ENCODE peak calls at places on chromosomes 7 and 10, in five cellular contexts. A is H1, I is HCT116, W is K562, S is GM12878. T is an unnamed sample.

GRCh38 chr7:137025469-137026175 is 157.2 kb downstream of the CHRM2 start:
- DNase-seq in A (no peak), I (no peak), W (no peak), S (no peak), T (no peak)

GRCh38 chr7:114923403-114923713 is 1.5 kb downstream of the MDFIC start:
- DNase-seq in A (no peak), I (no peak), W (no peak), S (no peak), T (no peak)

GRCh38 chr7:2116086-2116810 is 116.5 kb downstream of the MAD1L1 start:
- DNase-seq in A (no peak), I (peak; percentile 75), W (no peak), S (no peak), T (no peak)

GRCh38 chr10:133279961-133280283 is 3.3 kb upstream of the ADAM8 start:
- DNase-seq in A (no peak), I (no peak), W (no peak), S (no peak), T (no peak)

GRCh38 chr10:50511512-50512213 is 112.1 kb downstream of the SGMS1 start:
- DNase-seq in A (no peak), I (peak; percentile 47), W (peak; percentile 54), S (peak; percentile 93), T (no peak)

GRCh38 chr7:100598425-100598824 is 3.7 kb upstream of the PCOLCE start:
- DNase-seq in A (no peak), I (no peak), W (no peak), S (no peak), T (no peak)

GRCh38 chr10:77105756-77106155 is 531.9 kb downstream of the KCNMA1 start:
- DNase-seq in A (no peak), I (no peak), W (no peak), S (no peak), T (no peak)

GRCh38 chr7:28078036-28078901 is 102.3 kb downstream of the JAZF1 start:
- DNase-seq in A (no peak), I (peak; percentile 16), W (peak; percentile 44), S (no peak), T (peak; percentile 35)

GRCh38 chr7:115476666-115477065 is 553.9 kb downstream of the TFEC start:
- DNase-seq in A (no peak), I (no peak), W (no peak), S (no peak), T (no peak)

GRCh38 chr10:116120688-116121087 is 152.3 kb downstream of the GFRA1 start:
- DNase-seq in A (peak; percentile 91), I (no peak), W (peak; percentile 38), S (no peak), T (peak; percentile 27)

GRCh38 chr10:34231441-34232180 is 583.5 kb downstream of the PARD3 start:
- DNase-seq in A (no peak), I (no peak), W (no peak), S (no peak), T (no peak)

GRCh38 chr10:44352316-44353127 is 32.4 kb downstream of the CXCL12 start:
- DNase-seq in A (no peak), I (no peak), W (no peak), S (no peak), T (no peak)

GRCh38 chr7:33107136-33108066 is 1.8 kb downstream of the RP9 start:
- DNase-seq in A (peak; percentile 56), I (no peak), W (no peak), S (no peak), T (peak; percentile 56)

GRCh38 chr10:60661627-60662026 is 116.7 kb upstream of the CDK1 start:
- DNase-seq in A (no peak), I (peak; percentile 58), W (no peak), S (no peak), T (peak; percentile 13)

GRCh38 chr10:91879514-91880170 is 29.6 kb downstream of the FGFBP3 start:
- DNase-seq in A (no peak), I (no peak), W (no peak), S (no peak), T (no peak)

GRCh38 chr10:60331886-60332285 is 57.8 kb downstream of the ANK3 start:
- DNase-seq in A (no peak), I (no peak), W (no peak), S (no peak), T (no peak)

GRCh38 chr10:60176900-60177299 is 212.8 kb downstream of the ANK3 start:
- DNase-seq in A (no peak), I (no peak), W (no peak), S (no peak), T (no peak)

GRCh38 chr10:76675951-76676587 is 961.5 kb downstream of the KCNMA1 start:
- DNase-seq in A (no peak), I (no peak), W (no peak), S (no peak), T (no peak)

GRCh38 chr7:69002416-69002815 is 595.9 kb upstream of the AUTS2 start:
- DNase-seq in A (no peak), I (no peak), W (no peak), S (no peak), T (no peak)

GRCh38 chr7:155206286-155207020 is 91.2 kb upstream of the INSIG1 start:
- DNase-seq in A (no peak), I (no peak), W (peak; percentile 71), S (peak; percentile 80), T (no peak)

GRCh38 chr7:140275069-140275961 is 98.5 kb upstream of the KDM7A start:
- DNase-seq in A (no peak), I (no peak), W (peak; percentile 66), S (no peak), T (no peak)

GRCh38 chr7:101669307-101669706 is 40.2 kb upstream of the MYL10 start:
- DNase-seq in A (no peak), I (no peak), W (peak; percentile 52), S (no peak), T (no peak)

GRCh38 chr7:116633131-116633988 is 38.6 kb upstream of the MET start:
- DNase-seq in A (no peak), I (no peak), W (no peak), S (peak; percentile 21), T (no peak)

GRCh38 chr10:46247181-46247475 is 39.7 kb upstream of the ANTXRL start:
- DNase-seq in A (no peak), I (no peak), W (no peak), S (no peak), T (no peak)

GRCh38 chr10:114526497-114527238 is 122.4 kb upstream of the AFAP1L2 start:
- DNase-seq in A (peak; percentile 77), I (peak; percentile 95), W (no peak), S (peak; percentile 95), T (peak; percentile 87)

GRCh38 chr10:86306628-86307278 is 59.8 kb downstream of the GRID1 start:
- DNase-seq in A (peak; percentile 71), I (no peak), W (peak; percentile 13), S (no peak), T (no peak)
- TF ChIP-seq ZNF274 in A (no peak), I (no peak), W (no peak), S (no peak), T (no peak)

DNA sequence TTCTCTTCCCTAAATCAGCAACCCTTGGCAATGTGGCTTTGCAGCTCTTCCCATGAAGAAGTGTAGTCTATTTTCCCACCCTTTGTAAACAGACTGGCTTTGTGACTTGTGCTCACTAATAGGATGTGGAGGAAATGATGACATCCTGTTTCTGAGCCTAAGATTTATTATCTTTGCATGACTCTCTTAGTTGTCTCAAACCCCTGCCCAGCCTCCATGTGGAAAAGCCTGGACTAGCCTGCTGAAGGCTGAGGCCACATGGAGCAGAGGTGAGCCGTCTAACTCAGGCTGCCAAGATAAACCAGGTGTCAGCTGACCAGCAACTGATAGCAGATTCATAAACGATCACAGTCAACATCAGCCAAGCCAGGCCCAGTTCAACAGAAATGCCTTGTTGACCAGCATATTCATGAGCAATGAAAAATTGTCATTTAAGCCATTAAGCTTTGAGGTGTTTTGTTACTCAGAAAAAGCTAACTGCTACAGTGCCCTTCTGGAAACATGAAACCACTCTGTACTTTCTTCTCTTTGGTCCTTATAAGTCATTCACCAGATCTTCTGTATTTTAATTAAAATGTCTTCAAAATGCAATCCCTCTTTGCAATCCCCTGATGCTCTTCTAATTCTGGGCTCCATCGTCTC is 586.3 kb upstream of the ANKRD30A start:
- DNase-seq in A (no peak), I (no peak), W (no peak), S (no peak), T (no peak)
- TF ChIP-seq ZNF274 in A (no peak), I (no peak), W (no peak), S (no peak), T (no peak)

DNA sequence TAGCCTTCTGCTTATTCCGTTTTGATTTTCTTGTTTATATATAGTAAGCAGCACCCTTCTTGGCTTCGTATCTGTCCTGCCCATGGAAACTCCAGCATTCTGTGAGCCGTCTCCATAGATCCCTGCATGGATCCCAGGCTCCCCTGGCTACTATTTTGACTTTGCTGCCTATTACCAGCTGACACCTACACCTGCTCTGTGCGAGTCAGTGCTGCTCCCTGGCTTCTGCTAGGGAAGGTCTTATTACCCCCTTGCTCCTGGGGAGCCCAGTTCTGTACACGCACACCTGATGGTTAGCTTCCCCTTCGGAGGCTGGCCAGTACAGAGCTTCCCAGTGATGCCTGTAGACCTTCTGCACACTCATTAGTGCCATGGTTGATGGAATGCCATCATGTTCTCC is 35.4 kb downstream of the NACAD start:
- DNase-seq in A (no peak), I (no peak), W (no peak), S (no peak), T (no peak)
- TF ChIP-seq ZNF274 in A (no peak), I (no peak), W (no peak), S (no peak), T (no peak)

GRCh38 chr10:110008518-110009339 is 945 bp downstream of the ADD3 start:
- DNase-seq in A (no peak), I (no peak), W (no peak), S (no peak), T (no peak)

GRCh38 chr10:110007171-110007700 is 548 bp upstream of the ADD3 start:
- DNase-seq in A (no peak), I (no peak), W (peak; percentile 56), S (no peak), T (no peak)

GRCh38 chr10:110007701-110008517 is at the start of gene ADD3:
- DNase-seq in A (peak; percentile 98), I (peak; percentile 78), W (peak; percentile 96), S (peak; percentile 48), T (peak; percentile 90)

GRCh38 chr10:110011679-110012078 is 3.9 kb downstream of the ADD3 start:
- DNase-seq in A (no peak), I (no peak), W (no peak), S (no peak), T (no peak)

DNA sequence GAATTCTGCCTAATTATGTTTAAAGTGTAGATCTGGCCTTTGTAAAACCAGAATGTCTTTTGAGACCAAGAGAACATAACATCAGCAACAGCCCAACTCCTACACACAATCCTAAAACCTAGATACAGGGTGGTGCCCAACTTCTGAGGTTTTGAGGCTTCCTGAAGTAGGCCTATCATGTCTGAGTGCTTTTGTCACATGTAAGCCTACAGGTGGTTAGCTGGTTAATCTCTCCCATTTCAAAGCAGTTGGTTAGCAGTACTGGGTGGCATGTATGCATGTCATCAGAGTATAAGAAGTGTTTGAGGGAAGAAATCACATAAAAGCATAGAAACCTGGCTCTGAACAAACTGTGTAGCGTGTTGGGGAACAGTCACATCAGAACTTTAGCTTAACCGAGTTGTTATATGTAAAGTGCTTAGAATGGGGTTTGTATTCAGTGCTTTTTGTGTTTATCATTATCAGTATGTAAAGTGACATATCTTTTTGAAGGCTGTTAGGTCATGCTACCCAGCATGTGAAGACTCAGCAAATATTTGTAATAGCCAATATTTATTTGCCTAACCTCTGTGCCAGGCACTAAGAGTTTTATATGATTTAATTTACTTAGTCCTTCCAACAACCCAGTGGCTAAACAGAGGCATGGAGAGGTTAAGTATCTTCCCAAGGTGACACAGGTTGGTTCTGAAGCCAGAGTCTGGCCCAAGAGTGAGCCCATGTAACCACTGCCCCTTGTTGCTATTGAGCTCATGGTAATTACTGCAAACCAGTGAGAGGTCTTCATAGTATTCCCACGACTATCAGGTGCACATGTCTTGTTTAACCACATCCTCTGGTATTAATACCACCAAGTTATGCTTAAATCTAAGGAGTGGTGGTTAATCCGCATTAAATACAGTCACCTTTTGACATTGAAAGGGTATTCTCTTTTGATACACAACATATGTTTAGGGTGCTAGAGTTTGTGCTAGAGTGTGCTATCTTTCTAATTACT is 2.6 kb downstream of the ADD3 start:
- DNase-seq in A (no peak), I (no peak), W (no peak), S (peak; percentile 55), T (no peak)
- TF ChIP-seq ZNF274 in A (no peak), I (no peak), W (no peak), S (no peak), T (no peak)

T was measured in NT2/D1.